ENCODE peak calls at places on chromosomes 12 and 14, in nine cellular contexts. X is small intestine, Z is ascending aorta, V is spleen, K is tibial nerve, M is thyroid gland, E is cardiac muscle cell, N is heart left ventricle, O is aorta. W is an unnamed sample. For H3K36me3, the result is how much of the 10 kb centered on the place peaks cover.

GRCh38 chr12:105319691-105320209 is 10.7 kb upstream of the C12orf75 start:
- DNase-seq in X (no peak), Z (no peak), V (no peak), K (no peak), M (no peak), E (no peak), N (no peak), O (no peak), W (no peak)

GRCh38 chr14:74459289-74459946 is 33.4 kb upstream of the SYNDIG1L start:
- DNase-seq in X (peak), Z (no peak), V (no peak), K (peak), M (peak), E (peak), N (no peak), O (peak), W (peak)

GRCh38 chr12:32272465-32272864 is 126.9 kb upstream of the FGD4 start:
- DNase-seq in X (no peak), Z (no peak), V (no peak), K (no peak), M (peak), E (no peak), N (no peak), O (no peak), W (no peak)

GRCh38 chr12:29428630-29429029 is 47.7 kb upstream of the ERGIC2 start:
- DNase-seq in X (peak), Z (no peak), V (no peak), K (no peak), M (no peak), E (no peak), N (no peak), O (no peak), W (no peak)

GRCh38 chr14:63544641-63545234 is 1.6 kb upstream of the PPP2R5E start:
- DNase-seq in X (no peak), Z (no peak), V (no peak), K (no peak), M (no peak), E (no peak), N (no peak), O (no peak), W (no peak)

GRCh38 chr14:95503365-95504134 is 12.9 kb downstream of the SYNE3 start:
- DNase-seq in X (no peak), Z (no peak), V (peak), K (no peak), M (no peak), E (no peak), N (peak), O (peak), W (no peak)

GRCh38 chr12:106760184-106760531 is 14.3 kb upstream of the RIC8B start:
- DNase-seq in X (no peak), Z (no peak), V (no peak), K (no peak), M (peak), E (peak), N (no peak), O (peak), W (no peak)

GRCh38 chr12:91819132-91819447 is 326.6 kb downstream of the BTG1 start:
- DNase-seq in X (no peak), Z (no peak), V (no peak), K (peak), M (no peak), E (no peak), N (no peak), O (no peak), W (no peak)

GRCh38 chr12:63294327-63294632 is 143.3 kb upstream of the AVPR1A start:
- DNase-seq in X (no peak), Z (no peak), V (no peak), K (no peak), M (peak), E (no peak), N (no peak), O (no peak), W (no peak)

GRCh38 chr12:102426599-102427541 is 53.5 kb downstream of the IGF1 start:
- DNase-seq in X (no peak), Z (no peak), V (no peak), K (no peak), M (no peak), E (no peak), N (no peak), O (peak), W (no peak)

GRCh38 chr12:102429211-102429610 is 51.2 kb downstream of the IGF1 start:
- DNase-seq in X (no peak), Z (no peak), V (no peak), K (no peak), M (no peak), E (no peak), N (no peak), O (no peak), W (no peak)

GRCh38 chr12:102427542-102427923 is 52.8 kb downstream of the IGF1 start:
- DNase-seq in X (no peak), Z (no peak), V (no peak), K (no peak), M (peak), E (no peak), N (peak), O (peak), W (peak)

GRCh38 chr12:102430661-102431060 is 49.7 kb downstream of the IGF1 start:
- DNase-seq in X (no peak), Z (no peak), V (no peak), K (no peak), M (no peak), E (no peak), N (no peak), O (no peak), W (peak)

GRCh38 chr12:102429755-102430154 is 50.6 kb downstream of the IGF1 start:
- DNase-seq in X (no peak), Z (no peak), V (no peak), K (no peak), M (no peak), E (no peak), N (peak), O (no peak), W (peak)
- H3K27ac ChIP-seq in X (no peak), Z (no peak), V (no peak), K (no peak), M (peak), E (no peak), N (no peak), O (no peak), W (peak)

DNA sequence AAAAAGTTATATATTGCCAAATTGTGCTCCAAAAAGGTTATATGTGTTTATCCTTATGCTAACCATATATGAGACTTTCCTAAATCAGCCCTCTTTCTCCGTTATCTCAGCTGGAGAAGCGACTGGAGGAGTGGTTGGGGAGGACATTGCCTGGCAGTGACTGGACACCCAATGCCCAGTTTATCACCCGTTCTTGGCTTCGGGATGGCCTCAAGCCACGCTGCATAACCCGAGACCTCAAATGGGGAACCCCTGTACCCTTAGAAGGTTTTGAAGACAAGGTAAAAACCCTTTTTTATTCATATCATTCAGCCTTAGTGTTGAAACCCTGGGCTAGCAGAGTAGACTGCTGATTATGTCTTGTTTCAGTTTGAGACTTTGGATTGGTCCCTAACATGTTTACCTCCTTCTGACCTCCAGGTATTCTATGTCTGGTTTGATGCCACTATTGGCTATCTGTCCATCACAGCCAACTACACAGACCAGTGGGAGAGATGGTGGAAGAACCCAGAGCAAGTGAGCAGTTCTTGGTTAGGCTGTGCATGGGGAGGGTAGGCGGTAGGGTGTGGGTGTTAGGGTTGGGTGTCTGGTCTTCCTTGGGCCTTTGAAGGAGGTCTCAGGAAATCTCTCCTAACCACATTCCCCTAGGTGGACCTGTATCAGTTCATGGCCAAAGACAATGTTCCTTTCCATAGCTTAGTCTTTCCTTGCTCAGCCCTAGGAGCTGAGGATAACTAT is 8.6 kb downstream of the DDIT3 start:
- DNase-seq in X (no peak), Z (no peak), V (peak), K (no peak), M (no peak), E (no peak), N (no peak), O (no peak), W (no peak)
- H3K36me3 ChIP-seq in X (under half), Z (half or more), V (half or more), K (under half), M (under half), E (half or more), N (under half), O (under half), W (half or more)

GRCh38 chr12:90250766-90251165 is 542.1 kb upstream of the ATP2B1 start:
- DNase-seq in X (peak), Z (no peak), V (no peak), K (peak), M (peak), E (no peak), N (peak), O (peak), W (no peak)
- H3K27ac ChIP-seq in X (no peak), Z (peak), V (no peak), K (no peak), M (no peak), E (no peak), N (no peak), O (peak), W (peak)

GRCh38 chr14:20376071-20376588 is 32.7 kb downstream of the PARP2 start:
- DNase-seq in X (peak), Z (no peak), V (no peak), K (no peak), M (no peak), E (no peak), N (no peak), O (no peak), W (no peak)

GRCh38 chr14:20379743-20380142 is 33.6 kb downstream of the TEP1 start:
- DNase-seq in X (peak), Z (no peak), V (no peak), K (no peak), M (no peak), E (no peak), N (no peak), O (no peak), W (no peak)

GRCh38 chr14:20372796-20373195 is 29.4 kb downstream of the PARP2 start:
- DNase-seq in X (no peak), Z (no peak), V (no peak), K (no peak), M (no peak), E (no peak), N (no peak), O (no peak), W (no peak)

GRCh38 chr14:20381341-20381740 is 32.0 kb downstream of the TEP1 start:
- DNase-seq in X (no peak), Z (no peak), V (no peak), K (no peak), M (no peak), E (no peak), N (no peak), O (no peak), W (no peak)

DNA sequence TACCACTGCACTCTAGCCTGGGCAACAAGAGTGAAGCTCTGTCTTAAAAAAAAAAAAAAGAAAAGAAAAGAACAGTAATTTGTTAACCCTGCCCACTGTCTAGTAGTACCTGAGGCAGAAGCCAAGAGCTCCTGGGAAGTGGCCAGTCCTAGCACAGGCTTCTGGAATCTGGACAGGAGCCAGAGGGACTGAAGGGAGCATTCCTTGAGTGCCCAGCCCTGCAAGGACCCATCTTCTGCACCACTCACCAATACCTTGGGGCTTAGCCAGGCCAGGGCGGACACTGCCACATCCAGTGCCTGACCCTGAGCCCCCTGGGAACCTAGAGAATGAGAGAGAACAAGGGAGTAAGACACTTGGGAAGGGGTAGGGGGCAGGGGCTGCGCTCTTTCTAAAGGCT is 33.7 kb downstream of the PARP2 start:
- DNase-seq in X (peak), Z (no peak), V (no peak), K (no peak), M (peak), E (no peak), N (no peak), O (no peak), W (no peak)
- H3K36me3 ChIP-seq in X (half or more), Z (half or more), V (half or more), K (half or more), M (half or more), E (under half), N (under half), O (under half), W (under half)

GRCh38 chr12:116524311-116524710 is 34.9 kb upstream of the MAP1LC3B2 start:
- DNase-seq in X (no peak), Z (no peak), V (peak), K (no peak), M (no peak), E (no peak), N (no peak), O (no peak), W (no peak)
- H3K27ac ChIP-seq in X (no peak), Z (no peak), V (no peak), K (no peak), M (no peak), E (no peak), N (no peak), O (no peak), W (no peak)

DNA sequence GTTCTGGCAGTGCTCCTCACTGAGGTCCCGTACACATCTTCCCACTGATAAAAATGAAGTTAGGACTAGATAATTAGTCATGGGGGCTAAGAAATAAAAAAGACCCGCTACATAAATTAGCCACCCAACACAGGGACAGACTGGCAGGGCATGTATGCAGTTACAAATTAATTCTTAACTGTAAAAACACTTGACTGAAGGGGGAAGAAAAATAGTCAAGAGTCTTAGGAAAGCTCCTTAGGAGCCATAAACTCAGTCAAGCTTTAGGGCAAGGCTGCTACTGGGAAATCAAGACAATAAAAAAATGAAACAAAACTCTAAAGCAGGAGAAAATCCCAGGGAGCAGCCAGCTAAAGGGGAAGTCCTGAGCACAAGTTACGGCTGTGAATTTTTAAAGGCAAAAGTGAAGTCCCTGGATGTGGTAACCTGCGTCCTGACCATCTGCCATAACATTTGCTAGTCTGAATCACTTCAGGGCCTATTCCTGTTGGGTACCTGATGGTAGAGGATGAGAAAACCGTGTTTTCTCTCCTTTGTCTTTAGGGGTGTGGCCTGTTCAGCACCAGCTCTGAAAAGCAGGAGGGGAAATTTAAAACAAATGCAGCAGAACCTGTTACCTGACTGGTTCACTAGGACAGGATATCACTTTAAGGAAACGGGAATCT is 7.5 kb upstream of the NPFF start:
- DNase-seq in X (no peak), Z (no peak), V (no peak), K (no peak), M (no peak), E (no peak), N (no peak), O (no peak), W (no peak)
- H3K36me3 ChIP-seq in X (under half), Z (half or more), V (half or more), K (under half), M (under half), E (under half), N (under half), O (under half), W (half or more)

W was measured in psoas muscle.